ENCODE peak calls at places on chromosomes 1 and 21, in six cellular contexts. X, C, S, N, Z and J are unnamed samples.

GRCh38 chr1:78688701-78689100 is 39.1 kb downstream of the IFI44 start:
- DNase-seq in X (no peak), C (peak; percentile 1), S (no peak), N (no peak), Z (no peak), J (no peak)

GRCh38 chr1:185768371-185768770 is 34.2 kb downstream of the HMCN1 start:
- DNase-seq in S (no peak), C (no peak), Z (no peak), N (no peak), X (no peak), J (no peak)

GRCh38 chr1:58650141-58650540 is 49.7 kb downstream of the MYSM1 start:
- DNase-seq in X (no peak), S (no peak), Z (no peak), C (no peak), N (no peak), J (no peak)

GRCh38 chr1:161936786-161937185 is 86.9 kb downstream of the OLFML2B start:
- DNase-seq in S (no peak), C (no peak), N (no peak), X (no peak), Z (no peak), J (no peak)

GRCh38 chr1:3312894-3313578 is 141.4 kb upstream of the ARHGEF16 start:
- DNase-seq in N (no peak), Z (no peak), X (peak; percentile 87), S (peak; percentile 97), C (peak; percentile 96), J (peak; percentile 81)

GRCh38 chr1:212234431-212235298 is 50.5 kb upstream of the PPP2R5A start:
- DNase-seq in Z (peak; percentile 65), N (no peak), X (peak; percentile 73), S (peak; percentile 36), C (peak; percentile 93), J (peak; percentile 90)

GRCh38 chr1:12135612-12136011 is 31.2 kb upstream of the TNFRSF1B start:
- DNase-seq in S (no peak), Z (no peak), N (no peak), X (peak; percentile 55), C (no peak), J (no peak)

GRCh38 chr1:217425528-217425927 is 205.4 kb downstream of the GPATCH2 start:
- DNase-seq in S (no peak), N (no peak), Z (no peak), C (no peak), X (no peak), J (no peak)

GRCh38 chr1:205458777-205459566 is 3.1 kb upstream of the BLACAT1 start:
- DNase-seq in C (no peak), Z (no peak), N (no peak), S (no peak), X (no peak), J (peak; percentile 60)

GRCh38 chr1:247145279-247145678 is 26.5 kb downstream of the ZNF124 start:
- DNase-seq in Z (no peak), C (no peak), X (no peak), N (no peak), S (no peak), J (no peak)

GRCh38 chr1:9822897-9823692 is 670 bp downstream of the CLSTN1 start:
- DNase-seq in S (no peak), X (no peak), N (peak; percentile 18), C (peak; percentile 22), Z (no peak), J (peak; percentile 40)

GRCh38 chr1:184199797-184200170 is 148.3 kb downstream of the TSEN15 start:
- DNase-seq in S (no peak), X (no peak), C (no peak), N (no peak), Z (no peak), J (no peak)

GRCh38 chr1:206455681-206456344 is 14.5 kb upstream of the IKBKE start:
- DNase-seq in Z (no peak), C (no peak), S (no peak), N (no peak), X (no peak), J (peak; percentile 94)

GRCh38 chr1:29470087-29470787 is 233.9 kb downstream of the PTPRU start:
- DNase-seq in X (no peak), N (no peak), C (no peak), S (no peak), Z (no peak), J (no peak)

GRCh38 chr1:23470282-23471070 is 13.5 kb downstream of the ASAP3 start:
- DNase-seq in N (no peak), S (no peak), C (no peak), Z (no peak), X (peak; percentile 44), J (no peak)

GRCh38 chr21:29092102-29092959 is 18.9 kb upstream of the CCT8 start:
- DNase-seq in Z (no peak), S (no peak), X (no peak), N (no peak), C (no peak), J (no peak)

GRCh38 chr1:54474500-54475235 is 68.5 kb upstream of the SSBP3 start:
- DNase-seq in X (peak; percentile 35), C (no peak), N (peak; percentile 21), Z (no peak), S (no peak), J (peak; percentile 94)

GRCh38 chr1:154878371-154879355 is 8.6 kb upstream of the KCNN3 start:
- DNase-seq in Z (peak; percentile 84), C (peak; percentile 53), S (peak; percentile 43), N (peak; percentile 53), X (peak; percentile 81), J (peak; percentile 80)

GRCh38 chr21:45538381-45539045 is 3.7 kb downstream of the SLC19A1 start:
- DNase-seq in N (no peak), S (no peak), Z (no peak), C (no peak), X (no peak), J (no peak)